ENCODE peak calls at places on chromosomes 6 and 20, in ten cellular contexts. F is NT2/D1; O is heart right ventricle; Z is prostate gland; Q is GM23248; H is testis; G is aorta; U is IMR-90; P is CD8-positive, alpha-beta T cell; B is naive thymus-derived CD4-positive, alpha-beta T cell. X is an unnamed sample.

GRCh38 chr6:134564705-134565104 is 246.8 kb upstream of the SGK1 start:
- DNase-seq in G (no peak), O (no peak), U (no peak), Q (no peak), Z (peak; percentile 46), P (no peak), H (no peak), F (no peak), B (no peak), X (no peak)

GRCh38 chr20:60138263-60139127 is 180.3 kb downstream of the CDH26 start:
- DNase-seq in B (peak; percentile 29), G (peak; percentile 72), O (no peak), U (peak; percentile 48), Z (peak; percentile 38), P (no peak), H (peak; percentile 80), Q (peak; percentile 72), F (no peak), X (no peak)

GRCh38 chr6:19804362-19805145 is 32.6 kb upstream of the ID4 start:
- DNase-seq in B (no peak), Z (peak; percentile 96), G (peak; percentile 96), F (peak; percentile 88), P (no peak), H (peak; percentile 96), Q (peak; percentile 99), U (peak; percentile 96), O (peak; percentile 95), X (no peak)

GRCh38 chr20:57894522-57894921 is 184.7 kb upstream of the PMEPA1 start:
- DNase-seq in U (no peak), B (no peak), F (no peak), G (no peak), O (no peak), Q (no peak), Z (no peak), P (no peak), H (no peak), X (no peak)

GRCh38 chr6:74973621-74974020 is 232.2 kb downstream of the COL12A1 start:
- DNase-seq in O (no peak), P (no peak), G (no peak), F (no peak), Q (no peak), U (no peak), Z (no peak), H (no peak), B (no peak), X (no peak)

GRCh38 chr6:74066168-74066871 is 370.3 kb downstream of the CD109 start:
- DNase-seq in O (no peak), U (peak; percentile 47), G (no peak), P (no peak), Z (no peak), F (no peak), B (no peak), Q (peak; percentile 33), H (no peak), X (no peak)

GRCh38 chr20:47642624-47643023 is 140.9 kb downstream of the NCOA3 start:
- DNase-seq in P (no peak), Z (no peak), B (no peak), U (no peak), H (no peak), O (no peak), F (no peak), G (no peak), Q (no peak), X (no peak)

GRCh38 chr20:43583982-43584432 is 6.7 kb upstream of the IFT52 start:
- DNase-seq in O (peak; percentile 43), F (no peak), H (peak; percentile 75), B (no peak), Z (no peak), P (no peak), U (peak; percentile 97), Q (peak; percentile 94), G (peak; percentile 91), X (no peak)

GRCh38 chr6:33822575-33823395 is 19.0 kb upstream of the MLN start:
- DNase-seq in B (no peak), P (no peak), O (no peak), Z (no peak), H (no peak), F (no peak), Q (peak; percentile 58), U (no peak), G (no peak), X (no peak)

GRCh38 chr6:142827356-142827755 is 117.6 kb downstream of the HIVEP2 start:
- DNase-seq in U (no peak), G (no peak), P (no peak), F (no peak), B (no peak), H (no peak), Q (no peak), O (peak; percentile 66), Z (no peak), X (no peak)

GRCh38 chr6:142301421-142302391 is at the start of gene ADGRG6:
- DNase-seq in H (peak; percentile 32), Z (peak; percentile 39), F (no peak), P (no peak), U (peak; percentile 28), O (peak; percentile 17), Q (peak; percentile 54), B (peak; percentile 47), G (peak; percentile 59), X (no peak)

GRCh38 chr20:38466171-38466570 is 6.5 kb upstream of the RALGAPB start:
- DNase-seq in B (no peak), Q (no peak), Z (no peak), P (no peak), U (no peak), G (no peak), H (no peak), O (no peak), F (no peak), X (no peak)

GRCh38 chr6:139977887-139978332 is 603.5 kb upstream of the CITED2 start:
- DNase-seq in O (no peak), U (peak; percentile 72), H (no peak), F (no peak), Z (peak; percentile 84), G (no peak), P (no peak), Q (peak; percentile 80), B (no peak), X (no peak)

GRCh38 chr6:157563611-157564284 is 182.8 kb downstream of the ZDHHC14 start:
- DNase-seq in H (no peak), F (no peak), Z (no peak), G (no peak), B (no peak), P (no peak), Q (no peak), O (no peak), U (no peak), X (no peak)

GRCh38 chr6:26003102-26003694 is 40.6 kb downstream of the TRIM38 start:
- DNase-seq in O (peak; percentile 73), F (no peak), Z (peak; percentile 52), G (peak; percentile 56), B (no peak), U (peak; percentile 56), P (no peak), Q (peak; percentile 66), H (peak; percentile 76), X (peak; percentile 44)

GRCh38 chr20:16011061-16011460 is 562.2 kb downstream of the KIF16B start:
- DNase-seq in Q (no peak), Z (no peak), P (no peak), O (no peak), G (no peak), B (no peak), F (no peak), U (no peak), H (no peak), X (no peak)
- H3K9me3 ChIP-seq in Q (no peaks in the 10 kb centered on the region), Z (no peaks in the 10 kb centered on the region), P (no peaks in the 10 kb centered on the region), O (no peaks in the 10 kb centered on the region), G (peaks cover 1% of the 10 kb centered on the region), B (no peaks in the 10 kb centered on the region), F (no peaks in the 10 kb centered on the region), U (peaks cover 17% of the 10 kb centered on the region), H (no peaks in the 10 kb centered on the region), X (no peaks in the 10 kb centered on the region)

GRCh38 chr6:165869526-165869925 is 206.5 kb upstream of the PDE10A start:
- DNase-seq in H (no peak), U (no peak), Z (no peak), F (no peak), O (no peak), G (no peak), B (no peak), P (no peak), Q (no peak), X (no peak)
- H3K9me3 ChIP-seq in H (no peaks in the 10 kb centered on the region), U (peaks cover 4% of the 10 kb centered on the region), Z (no peaks in the 10 kb centered on the region), F (no peaks in the 10 kb centered on the region), O (peaks cover 36% of the 10 kb centered on the region), G (peaks cover 5% of the 10 kb centered on the region), B (no peaks in the 10 kb centered on the region), P (no peaks in the 10 kb centered on the region), Q (no peaks in the 10 kb centered on the region), X (no peaks in the 10 kb centered on the region)

GRCh38 chr6:155611742-155612141 is 156.1 kb upstream of the NOX3 start:
- DNase-seq in B (no peak), F (no peak), P (no peak), G (no peak), U (no peak), Q (no peak), H (no peak), Z (no peak), O (no peak), X (no peak)
- H3K9me3 ChIP-seq in B (no peaks in the 10 kb centered on the region), F (peaks cover 58% of the 10 kb centered on the region), P (no peaks in the 10 kb centered on the region), G (peaks cover 3% of the 10 kb centered on the region), U (peaks cover 12% of the 10 kb centered on the region), Q (no peaks in the 10 kb centered on the region), H (no peaks in the 10 kb centered on the region), Z (no peaks in the 10 kb centered on the region), O (peaks cover 59% of the 10 kb centered on the region), X (peaks cover 2% of the 10 kb centered on the region)

GRCh38 chr6:154354265-154354777 is 2.3 kb downstream of the IPCEF1 start:
- DNase-seq in U (no peak), F (no peak), H (no peak), P (no peak), Z (no peak), B (no peak), O (no peak), Q (no peak), G (no peak), X (no peak)
- H3K9me3 ChIP-seq in U (no peaks in the 10 kb centered on the region), F (no peaks in the 10 kb centered on the region), H (no peaks in the 10 kb centered on the region), P (no peaks in the 10 kb centered on the region), Z (no peaks in the 10 kb centered on the region), B (no peaks in the 10 kb centered on the region), O (no peaks in the 10 kb centered on the region), Q (no peaks in the 10 kb centered on the region), G (no peaks in the 10 kb centered on the region), X (no peaks in the 10 kb centered on the region)

DNA sequence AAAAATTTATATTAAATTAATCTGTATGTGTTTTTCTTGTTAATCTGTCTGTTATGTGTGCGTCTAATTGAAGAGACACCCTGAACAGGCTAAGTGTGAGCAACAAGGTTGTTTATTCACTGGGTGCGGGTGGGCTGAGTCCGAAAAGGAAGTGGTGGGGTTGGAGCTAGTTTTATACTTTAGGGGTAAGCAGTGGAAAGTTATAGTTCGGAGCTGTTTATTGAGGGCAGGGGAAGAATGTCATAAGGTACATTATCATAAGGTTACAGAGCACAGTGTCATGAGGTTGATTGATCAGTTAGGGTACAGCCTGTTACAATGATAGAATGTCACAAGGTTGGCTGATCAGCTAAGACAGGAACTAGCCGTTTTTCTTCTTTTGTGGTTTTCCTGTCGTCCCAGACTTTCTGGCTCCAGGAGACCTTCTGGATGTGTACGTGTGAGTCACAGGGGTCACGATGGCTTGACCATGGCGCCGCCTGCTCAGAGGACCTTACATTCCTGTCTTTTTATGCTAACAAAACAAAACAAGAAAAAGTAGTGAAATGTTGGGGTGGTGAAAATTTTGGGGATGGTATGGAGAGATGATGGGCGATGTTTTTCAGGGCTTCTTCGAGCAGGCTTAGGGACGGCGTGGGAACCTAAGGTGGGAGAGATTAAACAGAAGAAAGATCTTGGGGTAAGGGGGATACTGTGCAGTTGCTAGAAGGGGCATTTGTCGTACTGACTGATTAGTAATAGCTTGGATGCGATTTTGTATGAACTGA is 754.0 kb upstream of the ADGRB3 start:
- DNase-seq in P (no peak), H (no peak), Q (no peak), G (no peak), F (no peak), B (no peak), U (no peak), Z (no peak), O (no peak), X (no peak)
- H3K9me3 ChIP-seq in P (no peaks in the 10 kb centered on the region), H (no peaks in the 10 kb centered on the region), Q (no peaks in the 10 kb centered on the region), G (no peaks in the 10 kb centered on the region), F (no peaks in the 10 kb centered on the region), B (no peaks in the 10 kb centered on the region), U (peaks cover 3% of the 10 kb centered on the region), Z (no peaks in the 10 kb centered on the region), O (peaks cover 20% of the 10 kb centered on the region), X (no peaks in the 10 kb centered on the region)

X was measured in T-helper 17 cell.